ENCODE peak calls at places on chromosomes 11 and 22, in six cellular contexts. J, W, B, H, C and V are unnamed samples.

GRCh38 chr11:112925516-112926310 is 35.5 kb upstream of the NCAM1 start:
- DNase-seq in J (no peak), W (no peak), B (no peak), H (peak), C (no peak), V (no peak)

GRCh38 chr22:38697055-38697980 is 3.4 kb downstream of the JOSD1 start:
- DNase-seq in J (no peak), W (no peak), B (no peak), H (peak), C (no peak), V (peak)

GRCh38 chr11:56307836-56308235 is 7.1 kb upstream of the OR8K3 start:
- DNase-seq in J (no peak), W (no peak), B (no peak), H (no peak), C (no peak), V (no peak)

GRCh38 chr11:13368041-13368446 is 90.5 kb downstream of the BMAL1 start:
- DNase-seq in J (no peak), W (no peak), B (no peak), H (no peak), C (peak), V (peak)

GRCh38 chr11:27468643-27469332 is 3.8 kb downstream of the LGR4 start:
- DNase-seq in J (no peak), W (no peak), B (no peak), H (peak), C (peak), V (peak)

GRCh38 chr11:84430661-84431060 is 1144.5 kb upstream of the CCDC90B start:
- DNase-seq in J (peak), W (no peak), B (no peak), H (peak), C (no peak), V (no peak)

GRCh38 chr11:1728931-1729691 is 21.3 kb downstream of the IFITM10 start:
- DNase-seq in J (no peak), W (no peak), B (no peak), H (no peak), C (no peak), V (no peak)

GRCh38 chr11:18705651-18706281 is 7.2 kb downstream of the TMEM86A start:
- DNase-seq in J (peak), W (no peak), B (no peak), H (no peak), C (no peak), V (peak)

GRCh38 chr11:62108017-62108750 is 15.6 kb upstream of the INCENP start:
- DNase-seq in J (no peak), W (no peak), B (peak), H (peak), C (peak), V (peak)

GRCh38 chr11:75793966-75794365 is 21.0 kb upstream of the UVRAG start:
- DNase-seq in J (no peak), W (no peak), B (no peak), H (peak), C (no peak), V (no peak)

GRCh38 chr11:128890543-128891409 is at the start of gene KCNJ5:
- DNase-seq in J (peak), W (no peak), B (no peak), H (peak), C (peak), V (no peak)

GRCh38 chr11:106276859-106277436 is 199.5 kb downstream of the AASDHPPT start:
- DNase-seq in J (no peak), W (no peak), B (no peak), H (peak), C (peak), V (peak)

GRCh38 chr11:96328395-96329010 is 14.5 kb downstream of the MAML2 start:
- DNase-seq in J (no peak), W (no peak), B (no peak), H (peak), C (no peak), V (peak)

GRCh38 chr22:23403720-23404688 is 176.1 kb downstream of the IGLL1 start:
- DNase-seq in J (no peak), W (no peak), B (no peak), H (no peak), C (no peak), V (no peak)

GRCh38 chr11:36235750-36236149 is 53.5 kb downstream of the COMMD9 start:
- DNase-seq in J (no peak), W (no peak), B (no peak), H (no peak), C (peak), V (peak)

GRCh38 chr11:44427432-44427831 is 117.5 kb upstream of the ALX4 start:
- DNase-seq in J (no peak), W (no peak), B (no peak), H (peak), C (no peak), V (no peak)

GRCh38 chr22:30694638-30695350 is at the start of gene OSBP2:
- DNase-seq in J (peak), W (no peak), B (peak), H (peak), C (no peak), V (no peak)

GRCh38 chr11:134049303-134049702 is 19.6 kb upstream of the JAM3 start:
- DNase-seq in J (no peak), W (no peak), B (no peak), H (no peak), C (no peak), V (no peak)

GRCh38 chr22:26777402-26777801 is 120.0 kb downstream of the MIAT start:
- DNase-seq in J (no peak), W (no peak), B (no peak), H (peak), C (no peak), V (no peak)

GRCh38 chr22:46068908-46069481 is 81.3 kb upstream of the PPARA start:
- DNase-seq in J (peak), W (no peak), B (no peak), H (peak), C (peak), V (peak)

GRCh38 chr22:41380993-41381328 is 781 bp upstream of the TEF start:
- DNase-seq in J (peak), W (peak), B (no peak), H (peak), C (peak), V (peak)

GRCh38 chr11:61880050-61880449 is 11.3 kb downstream of the FADS3 start:
- DNase-seq in J (no peak), W (no peak), B (peak), H (no peak), C (no peak), V (no peak)

GRCh38 chr11:11588890-11589289 is 32.9 kb downstream of the GALNT18 start:
- DNase-seq in J (no peak), W (no peak), B (no peak), H (no peak), C (no peak), V (no peak)

GRCh38 chr11:75056806-75057205 is 39.9 kb downstream of the OR2AT4 start:
- DNase-seq in J (no peak), W (no peak), B (no peak), H (no peak), C (no peak), V (no peak)

GRCh38 chr11:26522912-26523610 is 49.0 kb downstream of the MUC15 start:
- DNase-seq in J (no peak), W (no peak), B (no peak), H (peak), C (no peak), V (peak)

GRCh38 chr11:859394-860131 is 16.9 kb downstream of the TSPAN4 start:
- DNase-seq in J (peak), W (no peak), B (no peak), H (peak), C (peak), V (peak)

DNA sequence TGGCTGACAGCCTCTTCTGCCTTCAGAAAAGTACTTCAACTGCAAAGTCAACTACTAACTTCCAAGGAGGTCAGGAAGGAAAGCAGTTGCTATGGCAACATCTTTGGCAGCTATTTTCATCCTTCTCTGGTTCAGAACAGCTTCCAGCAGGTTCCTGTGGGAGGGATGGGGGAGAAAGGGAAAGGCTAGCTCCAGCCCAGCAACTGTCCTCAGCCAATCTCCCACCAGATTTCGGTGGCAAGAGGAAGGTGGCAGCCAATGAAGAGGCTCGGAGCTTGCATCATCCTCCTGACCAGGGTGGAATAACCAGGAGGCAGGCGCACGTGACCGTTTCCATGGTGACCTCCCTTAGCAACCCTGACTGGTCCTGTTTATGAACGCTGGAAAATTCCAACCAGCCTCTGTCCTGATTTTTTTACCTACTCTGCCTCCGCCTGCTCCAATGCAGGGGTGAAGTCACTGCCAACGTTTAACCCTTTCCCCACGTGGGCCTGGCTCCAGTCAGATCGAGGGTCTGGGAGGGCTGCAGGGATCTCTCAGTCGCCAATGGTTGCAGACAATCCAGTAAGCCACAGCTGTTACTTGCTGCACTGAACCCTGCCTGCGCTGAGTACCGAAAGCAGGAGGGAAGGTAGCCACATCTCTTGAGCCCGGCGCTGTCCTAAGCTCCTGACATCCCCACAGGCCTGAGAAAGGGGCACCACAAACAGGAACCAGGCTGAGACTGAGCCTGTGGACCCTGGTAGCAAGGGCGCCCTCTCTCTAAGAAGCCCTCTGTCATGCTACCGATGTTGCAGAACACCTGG is 11.2 kb upstream of the MALAT1 start:
- DNase-seq in J (peak), W (peak), B (peak), H (peak), C (peak), V (peak)
- TF ChIP-seq CTCF in J (peak), W (no peak), B (no peak), H (no peak), C (no peak), V (no peak)

GRCh38 chr11:31160504-31161422 is 208.8 kb downstream of the DCDC1 start:
- DNase-seq in J (no peak), W (no peak), B (no peak), H (peak), C (no peak), V (peak)
- TF ChIP-seq CTCF in J (peak), W (peak), B (no peak), H (peak), C (peak), V (peak)

GRCh38 chr22:29607426-29607825 is 4.0 kb downstream of the NF2 start:
- DNase-seq in J (no peak), W (no peak), B (no peak), H (no peak), C (no peak), V (no peak)

GRCh38 chr22:29606320-29606719 is 2.9 kb downstream of the NF2 start:
- DNase-seq in J (no peak), W (no peak), B (no peak), H (no peak), C (no peak), V (no peak)

GRCh38 chr22:29610780-29611179 is 7.3 kb downstream of the NF2 start:
- DNase-seq in J (no peak), W (no peak), B (no peak), H (no peak), C (no peak), V (no peak)

GRCh38 chr22:29605236-29605850 is 1.9 kb downstream of the NF2 start:
- DNase-seq in J (no peak), W (no peak), B (no peak), H (peak), C (no peak), V (no peak)

GRCh38 chr22:29609139-29609538 is 5.7 kb downstream of the NF2 start:
- DNase-seq in J (no peak), W (no peak), B (no peak), H (peak), C (no peak), V (peak)
- TF ChIP-seq CTCF in J (no peak), W (no peak), B (no peak), H (peak), C (no peak), V (peak)

GRCh38 chr11:65445101-65445603 is 22.6 kb downstream of the NEAT1 start:
- DNase-seq in J (peak), W (no peak), B (no peak), H (peak), C (no peak), V (peak)

GRCh38 chr11:65448074-65448417 is 25.4 kb downstream of the NEAT1 start:
- DNase-seq in J (no peak), W (no peak), B (no peak), H (no peak), C (no peak), V (no peak)

GRCh38 chr11:65445604-65446445 is 23.2 kb downstream of the NEAT1 start:
- DNase-seq in J (peak), W (no peak), B (no peak), H (peak), C (no peak), V (peak)

GRCh38 chr11:65446446-65447277 is 24.1 kb downstream of the NEAT1 start:
- DNase-seq in J (peak), W (no peak), B (no peak), H (peak), C (no peak), V (peak)

GRCh38 chr11:65448418-65449196 is 26.0 kb downstream of the NEAT1 start:
- DNase-seq in J (peak), W (no peak), B (no peak), H (peak), C (peak), V (peak)
- TF ChIP-seq CTCF in J (no peak), W (no peak), B (no peak), H (no peak), C (no peak), V (no peak)